ENCODE peak calls at places on chromosomes 5 and 9, in four cellular contexts. I is IMR-90, C is mesendoderm, W is K562. J is an unnamed sample.

GRCh38 chr9:32455738-32456137 is 70.3 kb downstream of the RIGI start:
- DNase-seq in I (peak; percentile 6), C (no peak), W (no peak), J (no peak)

GRCh38 chr9:124297553-124297905 is 39.8 kb downstream of the NEK6 start:
- DNase-seq in I (peak; percentile 96), C (peak; percentile 96), W (no peak), J (peak; percentile 84)

GRCh38 chr5:169847519-169847918 is 132.8 kb downstream of the INSYN2B start:
- DNase-seq in I (no peak), C (no peak), W (no peak), J (no peak)

GRCh38 chr5:58135571-58136335 is 324.1 kb downstream of the PLK2 start:
- DNase-seq in I (peak; percentile 83), C (no peak), W (no peak), J (peak; percentile 28)

GRCh38 chr5:180297587-180298282 is 5.9 kb upstream of the MAPK9 start:
- DNase-seq in I (no peak), C (no peak), W (no peak), J (no peak)

GRCh38 chr5:93349613-93350012 is 231.4 kb downstream of the NR2F1-AS1 start:
- DNase-seq in I (peak; percentile 89), C (no peak), W (no peak), J (peak; percentile 94)

GRCh38 chr5:128472032-128472431 is 66.0 kb downstream of the FBN2 start:
- DNase-seq in I (no peak), C (no peak), W (no peak), J (no peak)

GRCh38 chr5:134594797-134595457 is 37.7 kb downstream of the SAR1B start:
- DNase-seq in I (no peak), C (no peak), W (no peak), J (no peak)

GRCh38 chr9:93603906-93604326 is 27.5 kb downstream of the PHF2 start:
- DNase-seq in I (no peak), C (no peak), W (no peak), J (no peak)

GRCh38 chr9:77864096-77864889 is 167.3 kb downstream of the GNAQ start:
- DNase-seq in I (peak; percentile 27), C (no peak), W (no peak), J (no peak)

GRCh38 chr9:106622148-106622547 is 240.8 kb upstream of the ZNF462 start:
- DNase-seq in I (no peak), C (no peak), W (no peak), J (no peak)

GRCh38 chr9:110835404-110835803 is 166.8 kb downstream of the MUSK start:
- DNase-seq in I (peak; percentile 91), C (peak; percentile 34), W (no peak), J (peak; percentile 9)

GRCh38 chr5:157106668-157107461 is 2.0 kb downstream of the HAVCR2 start:
- DNase-seq in I (peak; percentile 3), C (no peak), W (no peak), J (no peak)

GRCh38 chr9:84939766-84940165 is 270.2 kb downstream of the NTRK2 start:
- DNase-seq in I (no peak), C (peak; percentile 37), W (no peak), J (peak; percentile 70)

GRCh38 chr5:38709678-38710306 is 136.0 kb upstream of the OSMR start:
- DNase-seq in I (no peak), C (no peak), W (no peak), J (no peak)

GRCh38 chr5:175831507-175831906 is 39.9 kb upstream of the CPLX2 start:
- DNase-seq in I (no peak), C (peak; percentile 45), W (no peak), J (no peak)

GRCh38 chr5:145835839-145836222 is 689 bp upstream of the PRELID2 start:
- DNase-seq in I (no peak), C (no peak), W (no peak), J (no peak)

GRCh38 chr9:97905228-97905627 is 17.1 kb downstream of the TRMO start:
- DNase-seq in I (no peak), C (no peak), W (no peak), J (no peak)

GRCh38 chr5:172683696-172684464 is 42.8 kb downstream of the NEURL1B start:
- DNase-seq in I (no peak), C (peak; percentile 51), W (no peak), J (no peak)

GRCh38 chr9:14992025-14992424 is 81.8 kb upstream of the FREM1 start:
- DNase-seq in I (no peak), C (no peak), W (no peak), J (no peak)

GRCh38 chr9:126122901-126123616 is 203.6 kb upstream of the MVB12B start:
- DNase-seq in I (no peak), C (no peak), W (no peak), J (no peak)

GRCh38 chr5:17897776-17898175 is 263.5 kb downstream of the TAF11L14 start:
- DNase-seq in I (no peak), C (no peak), W (no peak), J (peak; percentile 71)

GRCh38 chr5:107672212-107673105 is 1.7 kb upstream of the EFNA5 start:
- DNase-seq in I (peak; percentile 87), C (peak; percentile 100), W (peak; percentile 27), J (peak; percentile 98)

GRCh38 chr9:38180631-38181030 is 111.6 kb upstream of the SHB start:
- DNase-seq in I (no peak), C (no peak), W (no peak), J (peak; percentile 7)

GRCh38 chr9:129138476-129139232 is 27.4 kb downstream of the PTPA start:
- DNase-seq in I (peak; percentile 40), C (no peak), W (no peak), J (peak; percentile 24)

GRCh38 chr5:109016300-109016699 is 268.6 kb downstream of the FER start:
- DNase-seq in I (peak; percentile 37), C (no peak), W (no peak), J (no peak)

GRCh38 chr9:107667700-107668099 is 178.1 kb upstream of the KLF4 start:
- DNase-seq in I (no peak), C (no peak), W (no peak), J (no peak)

GRCh38 chr9:29203216-29203930 is 1630.1 kb upstream of the C9orf72 start:
- DNase-seq in I (no peak), C (no peak), W (no peak), J (peak; percentile 27)

GRCh38 chr9:107137495-107138202 is 145.4 kb upstream of the RAD23B start:
- DNase-seq in I (peak; percentile 33), C (peak; percentile 51), W (peak; percentile 72), J (no peak)

GRCh38 chr5:124692324-124692723 is 54.1 kb downstream of the ZNF608 start:
- DNase-seq in I (peak; percentile 91), C (no peak), W (no peak), J (no peak)

GRCh38 chr5:3181641-3182040 is 414.0 kb upstream of the IRX1 start:
- DNase-seq in I (no peak), C (no peak), W (no peak), J (no peak)

GRCh38 chr5:72883850-72884249 is 67.4 kb downstream of the TNPO1 start:
- DNase-seq in I (no peak), C (peak; percentile 57), W (no peak), J (no peak)

GRCh38 chr9:107176701-107177100 is 106.4 kb upstream of the RAD23B start:
- DNase-seq in I (peak; percentile 28), C (peak; percentile 33), W (no peak), J (no peak)

GRCh38 chr5:446864-447263 is 3.9 kb downstream of the EXOC3 start:
- DNase-seq in I (peak; percentile 51), C (peak; percentile 37), W (no peak), J (peak; percentile 16)

GRCh38 chr9:134680393-134681060 is 38.9 kb downstream of the COL5A1 start:
- DNase-seq in I (no peak), C (no peak), W (no peak), J (no peak)

GRCh38 chr9:134679616-134680392 is 38.2 kb downstream of the COL5A1 start:
- DNase-seq in I (no peak), C (no peak), W (no peak), J (no peak)

GRCh38 chr9:134682026-134682425 is 40.4 kb downstream of the COL5A1 start:
- DNase-seq in I (no peak), C (no peak), W (no peak), J (no peak)

GRCh38 chr9:134682651-134683364 is 41.2 kb downstream of the COL5A1 start:
- DNase-seq in I (no peak), C (no peak), W (no peak), J (no peak)

DNA sequence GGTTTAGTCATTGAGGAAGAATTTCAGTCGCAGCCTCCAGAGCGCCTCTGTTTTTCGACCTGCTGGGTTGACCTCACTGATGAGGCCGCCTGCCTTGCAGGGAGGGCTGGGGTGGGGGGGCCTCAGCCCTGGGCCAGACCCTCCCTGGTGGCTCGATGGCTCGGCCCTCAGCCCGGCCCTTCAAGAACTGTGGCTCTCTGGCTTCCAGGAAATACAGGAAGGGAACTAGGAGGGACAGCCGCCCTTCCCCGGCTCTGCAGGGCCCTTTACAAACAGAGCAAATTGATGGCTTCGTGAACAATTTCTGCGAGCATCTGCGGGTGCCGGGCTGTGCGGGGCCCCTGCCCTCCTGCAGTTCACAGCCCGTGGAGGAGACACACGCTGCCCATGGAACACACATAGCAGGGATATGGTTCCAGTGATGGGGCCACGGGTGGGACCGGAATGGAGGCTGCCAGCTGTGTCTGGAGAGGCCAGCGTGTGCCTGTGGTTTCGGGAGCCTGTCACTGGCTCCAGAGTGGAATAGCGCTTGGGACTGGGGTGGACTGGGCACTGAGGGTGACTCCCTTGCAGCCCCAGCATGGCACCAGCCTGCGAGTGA is 39.6 kb downstream of the COL5A1 start:
- DNase-seq in I (peak; percentile 44), C (peak; percentile 79), W (no peak), J (no peak)
- H3K9ac ChIP-seq in I (no peak overlapping the region), C (no peak overlapping the region), W (no peak overlapping the region), J (no peak overlapping the region)

GRCh38 chr9:136543280-136543679 is 2.6 kb downstream of the NOTCH1 start:
- DNase-seq in I (no peak), C (no peak), W (no peak), J (no peak)

GRCh38 chr9:136541709-136542108 is 4.1 kb downstream of the NOTCH1 start:
- DNase-seq in I (no peak), C (no peak), W (no peak), J (no peak)

GRCh38 chr9:136543830-136544548 is 1.9 kb downstream of the NOTCH1 start:
- DNase-seq in I (no peak), C (no peak), W (no peak), J (peak; percentile 70)

GRCh38 chr9:136541179-136541578 is 4.7 kb downstream of the NOTCH1 start:
- DNase-seq in I (no peak), C (no peak), W (no peak), J (no peak)

GRCh38 chr9:136542246-136543041 is 3.4 kb downstream of the NOTCH1 start:
- DNase-seq in I (no peak), C (no peak), W (no peak), J (no peak)
- H3K9ac ChIP-seq in I (no peak overlapping the region), C (no peak overlapping the region), W (no peak overlapping the region), J (no peak overlapping the region)

GRCh38 chr9:109459423-109459822 is 38.7 kb downstream of the PTPN3 start:
- DNase-seq in I (no peak), C (no peak), W (no peak), J (no peak)
- H3K9ac ChIP-seq in I (no peak overlapping the region), C (no peak overlapping the region), W (no peak overlapping the region), J (no peak overlapping the region)

DNA sequence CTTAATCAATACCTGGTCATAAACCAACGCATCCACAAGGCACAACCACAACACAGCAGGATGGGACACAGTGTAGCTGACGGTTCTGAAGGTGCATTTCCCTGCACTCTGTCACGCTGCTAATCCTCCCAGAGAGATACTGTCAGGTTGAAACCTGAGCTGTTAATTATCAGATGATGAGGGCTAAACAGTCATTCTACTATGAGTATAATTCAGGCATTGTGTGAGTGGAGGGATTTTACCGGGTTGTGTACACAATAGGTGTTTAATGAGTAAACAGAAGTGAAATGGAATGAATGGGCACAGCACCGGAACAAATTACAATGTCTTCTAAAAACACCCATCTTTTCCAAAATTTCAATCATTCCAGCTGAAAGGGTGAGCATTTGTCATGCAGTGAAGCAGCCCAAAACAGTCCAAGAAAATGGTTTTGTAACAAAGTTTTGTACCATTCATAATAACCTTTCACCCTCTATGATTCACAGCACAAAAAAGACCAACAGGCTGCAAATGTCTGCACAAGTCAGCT is 71.5 kb downstream of the ABCA1 start:
- DNase-seq in I (peak; percentile 38), C (no peak), W (no peak), J (no peak)
- H3K9ac ChIP-seq in I (no peak overlapping the region), C (no peak overlapping the region), W (no peak overlapping the region), J (no peak overlapping the region)

J was measured in mammary epithelial cell.